ENCODE peak calls at places on chromosomes 4 and X, in six cellular contexts. V, G, F, D, Q and I are unnamed samples.

GRCh38 chr4:104416725-104417363 is 77.8 kb downstream of the CXXC4 start:
- DNase-seq in V (no peak), G (no peak), F (no peak), D (no peak), Q (peak), I (no peak)

GRCh38 chr4:100206850-100207249 is 16.6 kb upstream of the DDIT4L start:
- DNase-seq in V (no peak), G (no peak), F (no peak), D (no peak), Q (no peak), I (no peak)

GRCh38 chrX:143095311-143095710 is 69.6 kb downstream of the SPANXN4 start:
- DNase-seq in V (no peak), G (no peak), F (no peak), D (no peak), Q (no peak), I (no peak)

GRCh38 chr4:150130953-150131352 is 52.7 kb downstream of the DCLK2 start:
- DNase-seq in V (no peak), G (no peak), F (no peak), D (peak), Q (no peak), I (no peak)

GRCh38 chr4:101795704-101796103 is 5.2 kb downstream of the BANK1 start:
- DNase-seq in V (no peak), G (no peak), F (no peak), D (no peak), Q (no peak), I (no peak)

GRCh38 chr4:115841873-115842272 is 728.5 kb upstream of the NDST4 start:
- DNase-seq in V (no peak), G (no peak), F (no peak), D (no peak), Q (no peak), I (peak)

GRCh38 chr4:25779021-25779420 is 83.8 kb downstream of the SEL1L3 start:
- DNase-seq in V (no peak), G (no peak), F (no peak), D (no peak), Q (no peak), I (peak)

GRCh38 chr4:26141101-26141830 is 179.5 kb upstream of the RBPJ start:
- DNase-seq in V (peak), G (no peak), F (no peak), D (peak), Q (no peak), I (no peak)

GRCh38 chr4:81635747-81636146 is 164.0 kb upstream of the RASGEF1B start:
- DNase-seq in V (peak), G (peak), F (no peak), D (no peak), Q (peak), I (peak)

GRCh38 chr4:41204400-41204978 is 9.9 kb downstream of the APBB2 start:
- DNase-seq in V (no peak), G (no peak), F (no peak), D (peak), Q (no peak), I (peak)

GRCh38 chrX:57674861-57675260 is 5.2 kb downstream of the NLRP2B start:
- DNase-seq in V (no peak), G (no peak), F (no peak), D (no peak), Q (no peak), I (no peak)

GRCh38 chr4:79652232-79652631 is 244.2 kb upstream of the GK2 start:
- DNase-seq in V (no peak), G (no peak), F (no peak), D (peak), Q (no peak), I (no peak)

GRCh38 chrX:2691543-2692220 is 587 bp downstream of the CD99 start:
- DNase-seq in V (peak), G (peak), F (no peak), D (peak), Q (no peak), I (peak)

GRCh38 chrX:132187451-132187850 is 31.8 kb downstream of the RAP2C start:
- DNase-seq in V (no peak), G (no peak), F (no peak), D (no peak), Q (no peak), I (no peak)

GRCh38 chr4:102608190-102608589 is 107.0 kb downstream of the NFKB1 start:
- DNase-seq in V (no peak), G (no peak), F (no peak), D (no peak), Q (no peak), I (no peak)

GRCh38 chrX:32010948-32011347 is 939.1 kb upstream of the FTHL17 start:
- DNase-seq in V (no peak), G (no peak), F (no peak), D (no peak), Q (no peak), I (no peak)

GRCh38 chr4:103778221-103778620 is 58.4 kb upstream of the TACR3 start:
- DNase-seq in V (no peak), G (no peak), F (no peak), D (no peak), Q (no peak), I (no peak)

GRCh38 chrX:139094671-139095592 is 383.4 kb upstream of the FGF13 start:
- DNase-seq in V (no peak), G (no peak), F (no peak), D (no peak), Q (no peak), I (no peak)

GRCh38 chr4:95142877-95143412 is 385.2 kb downstream of the BMPR1B start:
- DNase-seq in V (no peak), G (no peak), F (no peak), D (no peak), Q (no peak), I (no peak)

GRCh38 chr4:6576512-6576911 is 1.5 kb downstream of the MAN2B2 start:
- DNase-seq in V (no peak), G (no peak), F (no peak), D (no peak), Q (no peak), I (no peak)

GRCh38 chr4:158008551-158009218 is 164.1 kb downstream of the GASK1B start:
- DNase-seq in V (no peak), G (no peak), F (no peak), D (peak), Q (no peak), I (peak)

GRCh38 chrX:1248381-1249061 is 20.1 kb upstream of the CSF2RA start:
- DNase-seq in V (no peak), G (no peak), F (no peak), D (no peak), Q (no peak), I (no peak)

DNA sequence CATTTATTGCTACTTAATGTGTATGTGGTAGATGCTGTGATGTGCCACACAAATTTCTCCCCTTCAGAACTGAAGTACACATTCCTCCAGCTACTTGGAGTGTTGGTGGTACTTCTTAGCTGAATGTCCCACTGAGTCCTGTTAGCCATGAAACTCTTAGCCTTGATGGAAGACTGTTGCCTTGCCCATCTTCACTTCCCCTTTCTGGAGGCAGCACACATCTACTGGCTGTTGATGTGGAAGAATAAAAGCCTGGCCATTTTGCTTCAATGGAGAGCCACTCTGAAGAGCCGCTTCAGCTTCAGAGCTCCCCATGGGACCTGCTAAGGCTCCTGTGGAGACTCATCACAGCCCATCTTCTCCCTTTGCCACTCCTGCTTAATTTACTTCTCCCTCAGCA is 157.7 kb upstream of the PITX2 start:
- DNase-seq in V (no peak), G (no peak), F (no peak), D (no peak), Q (no peak), I (no peak)
- H3K27ac ChIP-seq in V (no peak), G (no peak), F (no peak), D (no peak), Q (no peak), I (no peak)

GRCh38 chr4:143357161-143357845 is 20.6 kb downstream of the GAB1 start:
- DNase-seq in V (no peak), G (no peak), F (no peak), D (no peak), Q (no peak), I (peak)

GRCh38 chr4:143358923-143359694 is 22.4 kb downstream of the GAB1 start:
- DNase-seq in V (no peak), G (peak), F (no peak), D (peak), Q (peak), I (peak)

GRCh38 chr4:143360838-143361237 is 24.2 kb downstream of the GAB1 start:
- DNase-seq in V (no peak), G (no peak), F (no peak), D (no peak), Q (no peak), I (no peak)

GRCh38 chr4:143358419-143358818 is 21.7 kb downstream of the GAB1 start:
- DNase-seq in V (no peak), G (no peak), F (no peak), D (no peak), Q (no peak), I (no peak)

DNA sequence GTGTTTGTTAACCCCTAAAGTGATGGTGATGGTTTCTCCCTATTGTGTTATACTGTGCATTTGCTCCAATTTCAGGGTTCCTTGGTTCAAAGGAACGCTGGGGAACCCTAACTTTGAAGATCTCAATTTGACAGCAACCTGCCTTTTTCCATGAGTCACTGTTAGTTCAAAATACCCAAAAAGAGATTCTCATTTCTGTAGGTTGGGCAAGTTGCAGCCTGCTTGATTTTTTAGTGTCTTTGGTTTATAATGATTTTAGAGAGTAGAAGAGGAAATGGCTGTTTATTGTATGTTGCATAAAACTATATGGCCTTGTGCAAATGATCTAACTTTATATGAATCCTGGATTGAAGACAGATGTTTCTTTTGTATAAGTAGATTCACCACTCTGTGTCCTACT is 23.1 kb downstream of the GAB1 start:
- DNase-seq in V (no peak), G (no peak), F (no peak), D (no peak), Q (no peak), I (peak)
- H3K27ac ChIP-seq in V (peak), G (peak), F (no peak), D (peak), Q (peak), I (peak)

GRCh38 chr4:186701273-186701672 is 22.4 kb downstream of the FAT1 start:
- DNase-seq in V (no peak), G (no peak), F (no peak), D (peak), Q (peak), I (no peak)

GRCh38 chr4:186702940-186703339 is 20.7 kb downstream of the FAT1 start:
- DNase-seq in V (no peak), G (no peak), F (no peak), D (no peak), Q (no peak), I (no peak)

GRCh38 chr4:186702297-186702696 is 21.4 kb downstream of the FAT1 start:
- DNase-seq in V (no peak), G (no peak), F (no peak), D (no peak), Q (no peak), I (no peak)

GRCh38 chr4:186700746-186701145 is 22.9 kb downstream of the FAT1 start:
- DNase-seq in V (peak), G (no peak), F (no peak), D (peak), Q (no peak), I (no peak)

DNA sequence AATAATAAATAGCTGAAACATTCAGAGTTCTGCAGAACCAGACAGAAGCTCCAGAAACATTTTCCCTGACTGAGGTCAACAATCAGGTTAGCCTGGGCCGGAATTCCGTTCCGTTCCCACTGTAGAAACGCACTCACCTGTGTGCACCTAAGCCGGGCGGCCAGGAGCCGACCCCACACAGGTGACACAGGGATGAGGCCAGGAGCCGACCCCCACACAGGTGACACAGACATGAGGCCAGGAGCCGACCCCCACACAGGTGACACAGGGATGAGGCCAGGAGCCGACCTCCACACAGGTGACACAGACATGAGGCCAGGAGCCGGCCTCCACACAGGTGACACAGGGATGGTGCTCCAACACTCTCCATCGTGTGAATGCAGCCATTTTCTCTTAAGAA is 21.9 kb downstream of the FAT1 start:
- DNase-seq in V (no peak), G (no peak), F (no peak), D (no peak), Q (no peak), I (no peak)
- H3K27ac ChIP-seq in V (peak), G (peak), F (no peak), D (peak), Q (no peak), I (no peak)

GRCh38 chr4:128427832-128428366 is 140.3 kb upstream of the PGRMC2 start:
- DNase-seq in V (no peak), G (no peak), F (no peak), D (peak), Q (peak), I (peak)
- H3K27ac ChIP-seq in V (no peak), G (no peak), F (no peak), D (no peak), Q (no peak), I (no peak)

GRCh38 chr4:7903686-7904085 is 36.0 kb downstream of the AFAP1 start:
- DNase-seq in V (no peak), G (no peak), F (no peak), D (peak), Q (no peak), I (no peak)
- H3K27ac ChIP-seq in V (peak), G (peak), F (no peak), D (peak), Q (no peak), I (no peak)

GRCh38 chrX:134794692-134795091 is 136.4 kb upstream of the PLAC1 start:
- DNase-seq in V (no peak), G (no peak), F (no peak), D (no peak), Q (no peak), I (no peak)

GRCh38 chrX:134798472-134798871 is 140.2 kb upstream of the PLAC1 start:
- DNase-seq in V (no peak), G (no peak), F (no peak), D (no peak), Q (no peak), I (no peak)

GRCh38 chrX:134792077-134792476 is 133.8 kb upstream of the PLAC1 start:
- DNase-seq in V (no peak), G (no peak), F (no peak), D (no peak), Q (no peak), I (no peak)

GRCh38 chrX:134801267-134801666 is 143.0 kb upstream of the PLAC1 start:
- DNase-seq in V (no peak), G (no peak), F (no peak), D (no peak), Q (no peak), I (no peak)

GRCh38 chrX:134797390-134797700 is 139.1 kb upstream of the PLAC1 start:
- DNase-seq in V (no peak), G (no peak), F (no peak), D (no peak), Q (no peak), I (no peak)
- H3K27ac ChIP-seq in V (no peak), G (no peak), F (peak), D (peak), Q (no peak), I (no peak)

DNA sequence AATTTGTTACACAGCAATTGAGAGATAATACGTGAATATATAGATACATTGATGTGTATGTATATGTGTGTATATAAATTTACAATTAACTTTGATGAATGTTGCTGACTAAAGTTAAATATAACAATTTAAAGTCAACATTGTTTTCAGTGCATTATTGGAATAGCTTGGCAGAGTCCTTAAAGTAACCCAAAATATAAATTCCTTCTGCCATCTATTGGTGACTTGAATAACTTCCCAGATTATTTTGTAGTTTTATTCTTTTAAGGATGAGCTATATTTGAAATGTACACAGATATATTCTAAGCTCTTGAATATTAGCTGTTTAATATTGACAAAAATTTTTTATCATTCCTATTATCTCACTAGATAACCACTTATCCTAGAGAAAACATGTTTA is 298.2 kb upstream of the FSTL5 start:
- DNase-seq in V (no peak), G (no peak), F (no peak), D (no peak), Q (peak), I (no peak)
- H3K27ac ChIP-seq in V (no peak), G (no peak), F (no peak), D (no peak), Q (no peak), I (no peak)

GRCh38 chr4:163380703-163381102 is 37.0 kb downstream of the NPY5R start:
- DNase-seq in V (no peak), G (no peak), F (no peak), D (no peak), Q (no peak), I (no peak)
- H3K27ac ChIP-seq in V (no peak), G (no peak), F (no peak), D (no peak), Q (no peak), I (no peak)